ENCODE peak calls at places on chromosome 9, in nine cellular contexts. One of them, this sample, is unnamed.
A peak's percentile ranks its signal among the peaks of the same experiment; 100 is the strongest.

GRCh38 chr9:124765439-124765835 is 5.7 kb downstream of the NR6A1 start:
- DNase-seq in AG10803: no peak
- DNase-seq in fibroblast of mammary gland: no peak
- DNase-seq in PC-9: no peak
- DNase-seq in epithelial cell of proximal tubule: no peak
- DNase-seq in mucosa of descending colon: no peak
- DNase-seq in sigmoid colon: no peak
- DNase-seq in choroid plexus epithelial cell: no peak
- DNase-seq in fibroblast of lung: no peak
- DNase-seq in this sample: no peak

GRCh38 chr9:137382444-137382727 is 40.6 kb downstream of the EXD3 start:
- DNase-seq in AG10803: no peak
- DNase-seq in fibroblast of mammary gland: no peak
- DNase-seq in PC-9: no peak
- DNase-seq in epithelial cell of proximal tubule: no peak
- DNase-seq in mucosa of descending colon: no peak
- DNase-seq in sigmoid colon: no peak
- DNase-seq in choroid plexus epithelial cell: no peak
- DNase-seq in fibroblast of lung: no peak
- DNase-seq in this sample: no peak

GRCh38 chr9:130197888-130198287 is 25.7 kb downstream of the NCS1 start:
- DNase-seq in AG10803: no peak
- DNase-seq in fibroblast of mammary gland: no peak
- DNase-seq in PC-9: no peak
- DNase-seq in epithelial cell of proximal tubule: no peak
- DNase-seq in mucosa of descending colon: no peak
- DNase-seq in sigmoid colon: no peak
- DNase-seq in choroid plexus epithelial cell: no peak
- DNase-seq in fibroblast of lung: no peak
- DNase-seq in this sample: no peak

GRCh38 chr9:113665756-113666155 is 202.2 kb downstream of the RGS3 start:
- DNase-seq in AG10803: no peak
- DNase-seq in fibroblast of mammary gland: no peak
- DNase-seq in PC-9: no peak
- DNase-seq in epithelial cell of proximal tubule: no peak
- DNase-seq in mucosa of descending colon: no peak
- DNase-seq in sigmoid colon: no peak
- DNase-seq in choroid plexus epithelial cell: no peak
- DNase-seq in fibroblast of lung: no peak
- DNase-seq in this sample: no peak

GRCh38 chr9:97487107-97487506 is 14.4 kb upstream of the TMOD1 start:
- DNase-seq in AG10803: no peak
- DNase-seq in fibroblast of mammary gland: peak; percentile 25
- DNase-seq in PC-9: no peak
- DNase-seq in epithelial cell of proximal tubule: no peak
- DNase-seq in mucosa of descending colon: no peak
- DNase-seq in sigmoid colon: no peak
- DNase-seq in choroid plexus epithelial cell: peak; percentile 50
- DNase-seq in fibroblast of lung: peak; percentile 39
- DNase-seq in this sample: peak; percentile 71

GRCh38 chr9:110744753-110745522 is 76.3 kb downstream of the MUSK start:
- DNase-seq in AG10803: peak; percentile 97
- DNase-seq in fibroblast of mammary gland: peak; percentile 100
- DNase-seq in PC-9: peak; percentile 72
- DNase-seq in epithelial cell of proximal tubule: peak; percentile 98
- DNase-seq in mucosa of descending colon: no peak
- DNase-seq in sigmoid colon: peak; percentile 83
- DNase-seq in choroid plexus epithelial cell: peak; percentile 100
- DNase-seq in fibroblast of lung: peak; percentile 98
- DNase-seq in this sample: peak; percentile 95

GRCh38 chr9:4417578-4418325 is 72.5 kb upstream of the SLC1A1 start:
- DNase-seq in AG10803: peak; percentile 92
- DNase-seq in fibroblast of mammary gland: peak; percentile 47
- DNase-seq in PC-9: peak; percentile 22
- DNase-seq in epithelial cell of proximal tubule: peak; percentile 31
- DNase-seq in mucosa of descending colon: no peak
- DNase-seq in sigmoid colon: no peak
- DNase-seq in choroid plexus epithelial cell: peak; percentile 80
- DNase-seq in fibroblast of lung: peak; percentile 62
- DNase-seq in this sample: peak; percentile 59

GRCh38 chr9:90457386-90458080 is 185.1 kb downstream of the DIRAS2 start:
- DNase-seq in AG10803: no peak
- DNase-seq in fibroblast of mammary gland: no peak
- DNase-seq in PC-9: no peak
- DNase-seq in epithelial cell of proximal tubule: no peak
- DNase-seq in mucosa of descending colon: no peak
- DNase-seq in sigmoid colon: no peak
- DNase-seq in choroid plexus epithelial cell: no peak
- DNase-seq in fibroblast of lung: no peak
- DNase-seq in this sample: no peak

GRCh38 chr9:35666045-35666444 is 1.1 kb upstream of the ARHGEF39 start:
- DNase-seq in AG10803: no peak
- DNase-seq in fibroblast of mammary gland: no peak
- DNase-seq in PC-9: no peak
- DNase-seq in epithelial cell of proximal tubule: no peak
- DNase-seq in mucosa of descending colon: no peak
- DNase-seq in sigmoid colon: no peak
- DNase-seq in choroid plexus epithelial cell: peak; percentile 82
- DNase-seq in fibroblast of lung: no peak
- DNase-seq in this sample: no peak

GRCh38 chr9:35666547-35666946 is 1.6 kb upstream of the ARHGEF39 start:
- DNase-seq in AG10803: no peak
- DNase-seq in fibroblast of mammary gland: no peak
- DNase-seq in PC-9: no peak
- DNase-seq in epithelial cell of proximal tubule: no peak
- DNase-seq in mucosa of descending colon: no peak
- DNase-seq in sigmoid colon: no peak
- DNase-seq in choroid plexus epithelial cell: no peak
- DNase-seq in fibroblast of lung: no peak
- DNase-seq in this sample: no peak

GRCh38 chr9:35662437-35662836 is 2.6 kb downstream of the ARHGEF39 start:
- DNase-seq in AG10803: no peak
- DNase-seq in fibroblast of mammary gland: no peak
- DNase-seq in PC-9: no peak
- DNase-seq in epithelial cell of proximal tubule: no peak
- DNase-seq in mucosa of descending colon: no peak
- DNase-seq in sigmoid colon: no peak
- DNase-seq in choroid plexus epithelial cell: no peak
- DNase-seq in fibroblast of lung: no peak
- DNase-seq in this sample: no peak

GRCh38 chr9:35665471-35665818 is 450 bp upstream of the ARHGEF39 start:
- DNase-seq in AG10803: no peak
- DNase-seq in fibroblast of mammary gland: no peak
- DNase-seq in PC-9: no peak
- DNase-seq in epithelial cell of proximal tubule: no peak
- DNase-seq in mucosa of descending colon: no peak
- DNase-seq in sigmoid colon: no peak
- DNase-seq in choroid plexus epithelial cell: no peak
- DNase-seq in fibroblast of lung: no peak
- DNase-seq in this sample: no peak

DNA sequence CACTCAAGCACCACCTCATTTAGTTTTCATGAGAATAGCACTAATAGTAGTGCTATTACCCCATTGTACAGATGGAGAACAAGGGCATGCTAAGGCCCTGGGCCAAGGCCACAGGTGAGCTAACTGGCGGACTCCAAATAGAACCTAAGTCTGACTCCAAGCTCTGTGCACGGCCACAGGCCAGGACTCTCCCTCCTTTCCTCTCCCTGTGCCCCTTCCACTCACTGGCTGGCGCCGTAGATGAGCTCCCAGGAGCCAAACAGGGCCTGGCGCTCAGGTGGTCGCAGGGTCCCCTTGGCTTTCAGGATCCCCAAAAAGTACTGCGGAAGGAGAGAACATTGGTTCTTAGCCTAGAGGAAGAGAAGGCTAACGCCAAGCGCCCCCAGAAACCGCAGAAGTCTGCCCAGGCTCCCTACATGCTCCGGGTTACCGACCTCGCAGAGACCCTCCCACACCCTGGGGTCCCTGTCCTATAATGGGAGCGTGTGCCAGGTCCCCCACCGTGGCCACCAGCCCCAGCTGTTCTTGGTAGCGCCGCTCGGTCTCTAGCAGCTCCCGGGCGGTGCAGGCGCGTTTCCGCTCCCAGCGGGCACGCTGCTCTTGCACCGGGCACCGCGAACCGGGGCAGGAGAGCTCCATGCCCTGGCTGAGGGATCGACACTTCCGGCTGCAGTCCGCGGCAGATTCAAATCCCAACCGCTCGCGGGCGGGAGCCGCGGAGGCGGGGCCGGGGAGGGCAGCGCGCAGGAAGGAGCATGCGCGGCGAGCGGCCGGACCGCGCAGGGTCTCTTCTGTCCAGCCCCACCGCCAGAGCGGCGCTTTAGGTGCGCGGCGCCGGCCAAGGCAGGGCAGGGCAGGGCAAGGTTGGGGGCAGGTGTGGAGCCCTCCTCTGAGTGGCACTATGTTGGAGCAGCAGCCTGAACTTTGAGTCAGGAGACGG is at the start of gene ARHGEF39:
- DNase-seq in AG10803: peak; percentile 65
- DNase-seq in fibroblast of mammary gland: peak; percentile 61
- DNase-seq in PC-9: peak; percentile 84
- DNase-seq in epithelial cell of proximal tubule: no peak
- DNase-seq in mucosa of descending colon: peak; percentile 91
- DNase-seq in sigmoid colon: peak; percentile 90
- DNase-seq in choroid plexus epithelial cell: peak; percentile 64
- DNase-seq in fibroblast of lung: peak; percentile 74
- DNase-seq in this sample: peak; percentile 80
- TF ChIP-seq CTCF in AG10803: no peak
- TF ChIP-seq CTCF in fibroblast of mammary gland: no peak
- TF ChIP-seq CTCF in PC-9: no peak
- TF ChIP-seq CTCF in epithelial cell of proximal tubule: peak; percentile 32
- TF ChIP-seq CTCF in mucosa of descending colon: no peak
- TF ChIP-seq CTCF in sigmoid colon: no peak
- TF ChIP-seq CTCF in choroid plexus epithelial cell: peak; percentile 26
- TF ChIP-seq CTCF in fibroblast of lung: peak; percentile 17
- TF ChIP-seq CTCF in this sample: no peak

DNA sequence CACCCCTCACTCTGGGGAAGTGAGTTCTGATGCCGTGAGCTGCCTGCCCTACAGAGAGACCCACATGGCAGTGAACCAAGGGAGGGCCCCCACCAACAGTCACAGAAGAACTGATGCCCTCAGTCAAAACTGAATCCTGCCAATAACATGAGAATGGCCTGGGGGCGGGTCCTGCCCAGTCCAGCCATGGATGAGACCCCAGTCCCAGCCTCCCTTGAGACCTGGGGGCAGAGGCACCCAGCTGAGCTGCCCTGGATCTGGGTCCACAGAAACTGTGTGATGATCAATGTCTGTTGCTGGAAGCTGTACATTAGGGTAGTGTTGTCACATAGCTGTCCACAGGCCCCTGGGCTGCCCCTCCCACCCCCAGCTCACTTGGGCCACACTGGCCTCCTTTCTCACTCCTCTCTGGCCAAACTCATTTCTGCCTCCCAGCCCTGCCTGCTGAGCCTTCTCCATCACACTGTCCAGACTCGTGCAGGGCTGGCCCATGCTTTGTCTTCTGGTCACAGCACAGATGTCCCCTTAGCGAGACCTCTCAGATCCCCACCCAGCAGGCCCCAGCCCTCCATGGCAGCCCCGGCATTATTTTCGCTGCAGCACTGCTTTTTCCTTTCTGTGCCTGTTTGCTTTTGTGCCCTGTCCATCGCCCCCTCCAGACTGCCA is 16.8 kb downstream of the GBGT1 start:
- DNase-seq in AG10803: no peak
- DNase-seq in fibroblast of mammary gland: no peak
- DNase-seq in PC-9: no peak
- DNase-seq in epithelial cell of proximal tubule: no peak
- DNase-seq in mucosa of descending colon: no peak
- DNase-seq in sigmoid colon: no peak
- DNase-seq in choroid plexus epithelial cell: no peak
- DNase-seq in fibroblast of lung: no peak
- DNase-seq in this sample: no peak
- H3K4me3 ChIP-seq in AG10803: no peak overlapping the region
- H3K4me3 ChIP-seq in fibroblast of mammary gland: no peak overlapping the region
- H3K4me3 ChIP-seq in PC-9: no peak overlapping the region
- H3K4me3 ChIP-seq in epithelial cell of proximal tubule: peak overlapping the region; percentile 44
- H3K4me3 ChIP-seq in mucosa of descending colon: no peak overlapping the region
- H3K4me3 ChIP-seq in sigmoid colon: no peak overlapping the region
- H3K4me3 ChIP-seq in choroid plexus epithelial cell: no peak overlapping the region
- H3K4me3 ChIP-seq in fibroblast of lung: no peak overlapping the region
- H3K4me3 ChIP-seq in this sample: peak overlapping the region; percentile 18

DNA sequence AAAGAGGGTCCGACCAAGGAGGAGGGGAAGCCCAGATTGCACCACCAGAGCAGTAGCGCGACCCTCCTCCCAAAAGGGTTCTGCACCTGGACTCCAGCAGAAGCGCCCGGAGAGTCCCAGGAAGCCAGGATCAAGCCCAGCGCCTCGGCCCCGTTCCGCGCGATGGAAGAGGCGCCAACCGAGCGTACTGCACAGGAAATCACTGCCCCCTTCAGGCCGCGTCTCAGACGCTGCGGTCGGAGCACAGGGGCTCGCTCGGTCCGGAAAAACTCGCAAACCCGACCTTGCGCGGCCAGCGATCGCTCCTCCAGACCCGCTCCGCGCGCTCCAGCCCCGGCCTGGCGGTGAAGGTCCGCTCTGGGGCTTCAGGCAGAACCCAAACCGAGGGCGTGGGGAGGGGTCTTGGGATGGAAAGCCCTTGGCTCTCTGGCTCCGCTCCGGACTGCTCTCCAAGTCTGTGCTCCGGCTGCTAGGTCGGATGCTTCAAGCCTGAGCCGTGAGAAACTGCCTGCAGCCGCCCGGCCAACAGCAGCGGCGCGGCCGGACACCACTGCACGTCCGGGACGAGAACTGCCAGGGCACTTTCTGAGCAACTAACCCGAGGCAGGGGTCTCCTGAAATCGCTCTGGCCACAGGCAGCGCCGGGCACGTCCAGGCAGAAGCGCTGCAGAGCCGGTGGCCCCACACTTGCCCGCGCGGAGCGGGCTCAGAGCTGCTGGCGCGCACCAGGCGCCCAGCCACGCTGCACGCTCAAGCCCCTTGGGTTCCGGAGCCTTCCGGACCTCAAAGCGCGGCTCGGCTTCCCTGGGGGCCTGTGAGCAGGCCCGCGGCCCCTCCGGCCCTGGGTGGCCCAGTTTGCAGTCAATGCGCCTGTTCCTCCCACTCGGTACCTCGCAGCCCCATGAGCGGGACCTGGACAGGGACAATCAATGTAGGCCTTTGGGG is 1.3 kb downstream of the GABBR2 start:
- DNase-seq in AG10803: peak; percentile 81
- DNase-seq in fibroblast of mammary gland: peak; percentile 82
- DNase-seq in PC-9: peak; percentile 81
- DNase-seq in epithelial cell of proximal tubule: no peak
- DNase-seq in mucosa of descending colon: no peak
- DNase-seq in sigmoid colon: no peak
- DNase-seq in choroid plexus epithelial cell: peak; percentile 80
- DNase-seq in fibroblast of lung: peak; percentile 83
- DNase-seq in this sample: peak; percentile 70
- TF ChIP-seq CTCF in AG10803: peak; percentile 74
- TF ChIP-seq CTCF in fibroblast of mammary gland: peak; percentile 63
- TF ChIP-seq CTCF in PC-9: peak; percentile 70
- TF ChIP-seq CTCF in epithelial cell of proximal tubule: peak; percentile 66
- TF ChIP-seq CTCF in mucosa of descending colon: no peak
- TF ChIP-seq CTCF in sigmoid colon: no peak
- TF ChIP-seq CTCF in choroid plexus epithelial cell: peak; percentile 79
- TF ChIP-seq CTCF in fibroblast of lung: peak; percentile 72
- TF ChIP-seq CTCF in this sample: no peak

DNA sequence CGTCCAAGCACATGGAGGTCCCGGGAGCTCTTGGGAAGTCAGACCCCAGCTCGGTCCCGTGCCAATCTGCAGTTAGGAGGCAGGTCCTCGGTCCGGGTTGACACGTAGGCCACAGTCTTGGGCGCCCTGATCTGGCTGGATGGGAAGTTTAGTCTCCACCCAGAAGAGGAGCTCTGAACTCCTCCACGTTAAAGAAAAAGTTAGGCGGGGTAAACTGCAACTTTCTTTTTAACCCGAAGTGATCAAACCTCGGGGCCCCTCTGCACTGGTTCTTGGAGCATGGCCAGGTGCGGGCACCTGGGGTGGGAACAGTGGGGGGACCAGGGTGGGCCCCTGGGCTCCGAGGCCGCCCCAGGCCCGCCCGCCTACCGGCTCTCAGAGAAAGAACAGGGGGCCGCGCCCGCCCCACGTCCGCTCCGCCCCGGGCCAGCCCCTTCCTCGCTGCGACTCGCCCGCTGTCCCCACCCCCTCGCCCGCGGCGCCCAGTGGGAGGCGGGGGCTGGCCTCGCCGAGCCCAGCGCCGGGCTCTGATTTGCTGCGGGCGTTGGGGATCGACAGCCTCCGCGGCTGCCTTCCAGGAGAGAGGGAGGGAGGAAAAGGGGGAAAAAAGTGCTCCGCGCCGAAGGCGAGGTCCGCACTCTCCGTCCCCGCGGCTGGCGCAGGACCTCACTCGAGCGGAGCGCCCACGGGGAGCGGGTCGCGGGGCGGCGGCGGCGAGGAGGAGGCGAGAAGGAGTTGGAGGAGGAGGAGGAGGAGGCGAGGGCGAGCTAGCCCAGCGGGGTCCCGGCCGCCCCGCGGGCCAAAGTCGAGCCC is at the start of gene COL5A1:
- DNase-seq in AG10803: peak; percentile 92
- DNase-seq in fibroblast of mammary gland: peak; percentile 84
- DNase-seq in PC-9: peak; percentile 96
- DNase-seq in epithelial cell of proximal tubule: no peak
- DNase-seq in mucosa of descending colon: peak; percentile 77
- DNase-seq in sigmoid colon: peak; percentile 97
- DNase-seq in choroid plexus epithelial cell: peak; percentile 94
- DNase-seq in fibroblast of lung: peak; percentile 92
- DNase-seq in this sample: peak; percentile 2
- H3K4me3 ChIP-seq in AG10803: peak within 1 kb of the TSS; percentile 97
- H3K4me3 ChIP-seq in fibroblast of mammary gland: peak within 1 kb of the TSS; percentile 80
- H3K4me3 ChIP-seq in PC-9: peak within 1 kb of the TSS; percentile 41
- H3K4me3 ChIP-seq in epithelial cell of proximal tubule: peak within 1 kb of the TSS; percentile 7
- H3K4me3 ChIP-seq in mucosa of descending colon: peak within 1 kb of the TSS; percentile 40
- H3K4me3 ChIP-seq in sigmoid colon: peak within 1 kb of the TSS; percentile 66
- H3K4me3 ChIP-seq in choroid plexus epithelial cell: peak within 1 kb of the TSS; percentile 85
- H3K4me3 ChIP-seq in fibroblast of lung: peak within 1 kb of the TSS; percentile 55
- H3K4me3 ChIP-seq in this sample: no peak within 1 kb of the TSS